ENCODE peak calls at places on chromosomes 12 and 14, in ten cellular contexts. I, T, K, S, H, O, Y, W, X and M are unnamed samples.

GRCh38 chr12:57164454-57164853 is 17.0 kb upstream of the LRP1-AS start:
- DNase-seq in H (no peak), O (no peak), S (no peak), K (no peak), W (no peak), I (no peak), X (no peak), T (no peak), Y (no peak), M (no peak)

GRCh38 chr12:442235-442884 is 17.4 kb upstream of the B4GALNT3 start:
- DNase-seq in T (no peak), Y (peak; percentile 35), I (peak; percentile 53), O (no peak), K (no peak), X (peak; percentile 71), W (peak; percentile 74), H (no peak), S (peak; percentile 13), M (peak; percentile 77)

GRCh38 chr12:116053479-116054195 is 223.9 kb downstream of the MED13L start:
- DNase-seq in K (no peak), T (no peak), O (no peak), W (no peak), X (peak; percentile 69), I (peak; percentile 41), H (peak; percentile 73), Y (peak; percentile 24), S (peak; percentile 82), M (no peak)

GRCh38 chr14:26290007-26290530 is 307.8 kb downstream of the NOVA1 start:
- DNase-seq in Y (no peak), K (no peak), O (no peak), I (peak; percentile 70), S (peak; percentile 72), X (no peak), T (no peak), W (no peak), H (no peak), M (no peak)

GRCh38 chr12:51019927-51020326 is 6.3 kb downstream of the SLC11A2 start:
- DNase-seq in X (no peak), S (no peak), K (no peak), H (no peak), T (no peak), W (no peak), Y (no peak), O (no peak), I (no peak), M (no peak)

GRCh38 chr12:124188561-124189405 is 106.1 kb upstream of the RFLNA start:
- DNase-seq in S (peak; percentile 37), Y (peak; percentile 36), I (peak; percentile 11), K (no peak), T (no peak), W (no peak), O (no peak), X (no peak), H (no peak), M (peak; percentile 78)

GRCh38 chr12:105337391-105337790 is 6.9 kb downstream of the C12orf75 start:
- DNase-seq in S (no peak), W (no peak), I (no peak), T (no peak), X (no peak), O (no peak), Y (no peak), H (no peak), K (no peak), M (peak; percentile 52)

GRCh38 chr12:113463746-113464743 is 7.6 kb downstream of the LHX5 start:
- DNase-seq in O (no peak), X (no peak), S (no peak), K (no peak), H (no peak), W (no peak), Y (no peak), T (no peak), I (no peak), M (no peak)

GRCh38 chr12:45409966-45410365 is 194.1 kb downstream of the ANO6 start:
- DNase-seq in X (no peak), Y (peak; percentile 50), O (no peak), S (peak; percentile 93), K (peak; percentile 38), W (no peak), T (no peak), H (peak; percentile 68), I (peak; percentile 9), M (no peak)

GRCh38 chr14:90522585-90523191 is 125.9 kb downstream of the CALM1 start:
- DNase-seq in O (no peak), I (no peak), S (peak; percentile 59), T (no peak), K (peak; percentile 59), X (no peak), W (peak; percentile 26), H (peak; percentile 61), Y (no peak), M (no peak)

GRCh38 chr14:23561873-23562821 is 5.4 kb downstream of the AP1G2 start:
- DNase-seq in Y (no peak), S (peak; percentile 54), W (no peak), I (no peak), T (no peak), K (no peak), X (no peak), H (peak; percentile 52), O (no peak), M (no peak)

GRCh38 chr14:104130974-104131651 is 7.3 kb upstream of the KIF26A start:
- DNase-seq in W (peak; percentile 67), S (no peak), X (no peak), I (peak; percentile 46), T (no peak), H (no peak), Y (peak; percentile 69), O (no peak), K (peak; percentile 42), M (peak; percentile 62)

GRCh38 chr14:52936437-52936836 is 14.4 kb downstream of the FERMT2 start:
- DNase-seq in K (no peak), H (no peak), W (no peak), S (no peak), Y (no peak), I (no peak), O (no peak), T (no peak), X (no peak), M (no peak)

GRCh38 chr12:27974735-27975221 is 2.2 kb upstream of the PTHLH start:
- DNase-seq in O (no peak), T (no peak), H (no peak), Y (no peak), K (no peak), S (no peak), I (no peak), X (no peak), W (no peak), M (peak; percentile 25)
- H3K4me3 ChIP-seq in O (peak overlapping the region; percentile 68), T (no peak overlapping the region), H (peak overlapping the region; percentile 30), Y (peak overlapping the region; percentile 48), K (no peak overlapping the region), S (no peak overlapping the region), I (peak overlapping the region; percentile 53), X (peak overlapping the region; percentile 36), W (peak overlapping the region; percentile 36), M (peak overlapping the region; percentile 10)

DNA sequence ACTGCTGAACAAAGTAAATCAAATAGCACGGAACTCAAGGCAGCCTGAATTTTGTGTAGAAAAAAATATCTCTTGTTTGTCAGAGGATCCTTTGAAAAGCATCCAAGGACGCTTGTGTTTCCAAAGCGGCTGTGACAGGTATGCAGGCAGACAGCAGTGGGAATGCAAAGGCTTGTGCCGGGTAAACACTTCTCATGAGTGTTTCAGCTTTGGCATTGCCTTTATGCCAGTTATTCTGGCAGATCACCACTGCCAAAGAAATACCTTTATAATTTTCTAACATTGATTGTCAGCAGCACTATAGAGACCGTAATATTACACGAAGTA is 128.5 kb downstream of the NDUFA12 start:
- DNase-seq in S (no peak), O (no peak), H (no peak), Y (no peak), K (no peak), W (no peak), I (peak; percentile 3), X (no peak), T (no peak), M (no peak)
- H3K4me3 ChIP-seq in S (no peak overlapping the region), O (peak overlapping the region; percentile 77), H (no peak overlapping the region), Y (no peak overlapping the region), K (no peak overlapping the region), W (no peak overlapping the region), I (no peak overlapping the region), X (peak overlapping the region; percentile 66), T (no peak overlapping the region), M (no peak overlapping the region)

GRCh38 chr14:94773017-94773681 is 3.2 kb upstream of the GSC start:
- DNase-seq in Y (no peak), X (no peak), T (no peak), K (no peak), S (no peak), W (no peak), I (no peak), H (no peak), O (no peak), M (peak; percentile 78)

GRCh38 chr14:94775875-94776217 is 5.9 kb upstream of the GSC start:
- DNase-seq in K (no peak), S (peak; percentile 15), Y (no peak), T (no peak), H (no peak), W (peak; percentile 12), O (no peak), X (no peak), I (peak; percentile 63), M (no peak)

GRCh38 chr14:94773682-94774211 is 3.8 kb upstream of the GSC start:
- DNase-seq in T (no peak), X (no peak), H (no peak), Y (no peak), I (no peak), K (no peak), W (no peak), S (no peak), O (no peak), M (peak; percentile 81)

GRCh38 chr14:94771906-94772468 is 2.1 kb upstream of the GSC start:
- DNase-seq in X (no peak), T (no peak), Y (no peak), H (no peak), O (no peak), K (no peak), S (no peak), W (no peak), I (no peak), M (peak; percentile 78)

DNA sequence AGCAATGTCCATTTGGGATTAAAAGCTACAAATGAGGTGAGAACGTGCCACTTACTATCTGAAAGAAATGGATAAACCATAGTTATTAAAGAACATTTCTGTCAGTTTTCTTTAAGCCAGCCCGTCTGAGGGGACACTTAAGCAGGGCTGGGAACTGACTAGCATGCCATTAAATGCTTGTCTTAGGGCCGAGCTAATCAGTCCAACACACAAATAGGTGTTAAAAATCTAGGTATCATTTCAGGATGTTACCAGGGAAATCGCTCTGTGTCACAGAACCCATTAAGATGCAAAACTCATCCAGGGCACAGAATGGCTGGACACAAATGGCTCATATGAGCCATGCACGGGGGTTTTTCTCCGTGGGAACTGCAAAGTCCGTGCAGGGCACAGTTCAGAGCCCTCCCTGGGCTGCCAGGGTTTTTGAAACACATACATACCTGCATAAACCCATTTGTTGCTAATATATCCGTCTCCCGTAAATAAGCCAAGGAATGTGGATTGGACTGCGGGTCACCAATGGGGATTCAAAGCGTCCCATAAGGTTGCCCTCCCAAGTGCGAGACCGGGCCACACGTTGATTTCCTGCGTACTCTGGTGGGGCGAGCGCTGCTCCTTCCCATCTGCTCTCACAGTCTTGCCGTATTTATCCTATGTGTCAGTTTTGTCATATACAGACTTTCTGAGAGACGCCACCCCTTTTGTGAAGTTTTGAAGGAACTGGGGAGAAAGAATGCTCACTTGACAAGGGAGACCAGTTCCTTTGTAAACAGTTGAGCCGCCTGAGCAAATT is 5.4 kb upstream of the GSC start:
- DNase-seq in X (no peak), S (no peak), I (no peak), H (no peak), W (no peak), K (no peak), Y (no peak), T (no peak), O (no peak), M (peak; percentile 97)
- H3K4me3 ChIP-seq in X (no peak overlapping the region), S (no peak overlapping the region), I (no peak overlapping the region), H (no peak overlapping the region), W (no peak overlapping the region), K (no peak overlapping the region), Y (no peak overlapping the region), T (no peak overlapping the region), O (no peak overlapping the region), M (no peak overlapping the region)

GRCh38 chr14:36666416-36667206 is 5.0 kb downstream of the PAX9 start:
- DNase-seq in W (no peak), S (no peak), K (no peak), H (no peak), X (no peak), I (no peak), T (no peak), Y (no peak), O (no peak), M (peak; percentile 65)
- H3K4me3 ChIP-seq in W (no peak overlapping the region), S (no peak overlapping the region), K (no peak overlapping the region), H (peak overlapping the region; percentile 26), X (no peak overlapping the region), I (no peak overlapping the region), T (no peak overlapping the region), Y (no peak overlapping the region), O (peak overlapping the region; percentile 8), M (peak overlapping the region; percentile 24)